ENCODE peak calls at places on chromosomes 11 and 22, in five cellular contexts. One of them, this sample, is unnamed.

GRCh38 chr11:501001-501682 is 5.9 kb downstream of the RNH1 start:
- DNase-seq in pancreas: no peak
- DNase-seq in RWPE1: no peak
- DNase-seq in keratinocyte: no peak
- DNase-seq in foreskin keratinocyte: no peak
- DNase-seq in this sample: peak

GRCh38 chr11:64598106-64598796 is 7.2 kb downstream of the SLC22A12 start:
- DNase-seq in RWPE1: no peak
- DNase-seq in pancreas: no peak
- DNase-seq in foreskin keratinocyte: no peak
- DNase-seq in keratinocyte: no peak
- DNase-seq in this sample: no peak

GRCh38 chr11:61701298-61701993 is 21.3 kb downstream of the DAGLA start:
- DNase-seq in foreskin keratinocyte: no peak
- DNase-seq in RWPE1: no peak
- DNase-seq in pancreas: no peak
- DNase-seq in keratinocyte: no peak
- DNase-seq in this sample: no peak

GRCh38 chr11:74307409-74307808 is 4.0 kb downstream of the P4HA3 start:
- DNase-seq in pancreas: no peak
- DNase-seq in keratinocyte: no peak
- DNase-seq in foreskin keratinocyte: no peak
- DNase-seq in RWPE1: no peak
- DNase-seq in this sample: no peak

GRCh38 chr22:38034278-38034882 is 22.8 kb upstream of the PICK1 start:
- DNase-seq in pancreas: peak
- DNase-seq in foreskin keratinocyte: peak
- DNase-seq in RWPE1: peak
- DNase-seq in keratinocyte: no peak
- DNase-seq in this sample: no peak

GRCh38 chr11:24286238-24286637 is 210.6 kb upstream of the LUZP2 start:
- DNase-seq in foreskin keratinocyte: no peak
- DNase-seq in pancreas: no peak
- DNase-seq in keratinocyte: no peak
- DNase-seq in RWPE1: no peak
- DNase-seq in this sample: no peak

GRCh38 chr11:129861702-129862107 is 33.7 kb downstream of the NFRKB start:
- DNase-seq in pancreas: peak
- DNase-seq in foreskin keratinocyte: peak
- DNase-seq in keratinocyte: peak
- DNase-seq in RWPE1: peak
- DNase-seq in this sample: no peak

GRCh38 chr22:37485006-37485713 is 1.0 kb downstream of the MFNG start:
- DNase-seq in pancreas: no peak
- DNase-seq in keratinocyte: no peak
- DNase-seq in RWPE1: no peak
- DNase-seq in foreskin keratinocyte: no peak
- DNase-seq in this sample: peak

GRCh38 chr11:2576116-2576515 is 123.7 kb downstream of the KCNQ1OT1 start:
- DNase-seq in keratinocyte: no peak
- DNase-seq in RWPE1: no peak
- DNase-seq in pancreas: no peak
- DNase-seq in foreskin keratinocyte: no peak
- DNase-seq in this sample: no peak

GRCh38 chr11:133833899-133834296 is 11.4 kb downstream of the SPATA19 start:
- DNase-seq in keratinocyte: no peak
- DNase-seq in foreskin keratinocyte: no peak
- DNase-seq in pancreas: no peak
- DNase-seq in RWPE1: no peak
- DNase-seq in this sample: no peak

GRCh38 chr11:30107899-30108298 is 91.1 kb upstream of the KCNA4 start:
- DNase-seq in pancreas: no peak
- DNase-seq in foreskin keratinocyte: peak
- DNase-seq in keratinocyte: no peak
- DNase-seq in RWPE1: peak
- DNase-seq in this sample: no peak

GRCh38 chr11:134119094-134119493 is 50.2 kb downstream of the JAM3 start:
- DNase-seq in foreskin keratinocyte: peak
- DNase-seq in keratinocyte: peak
- DNase-seq in RWPE1: peak
- DNase-seq in pancreas: no peak
- DNase-seq in this sample: no peak

GRCh38 chr11:119752324-119752723 is 23.3 kb upstream of the NECTIN1 start:
- DNase-seq in pancreas: no peak
- DNase-seq in keratinocyte: no peak
- DNase-seq in foreskin keratinocyte: peak
- DNase-seq in RWPE1: peak
- DNase-seq in this sample: no peak

GRCh38 chr11:746289-747175 is 732 bp upstream of the TALDO1 start:
- DNase-seq in foreskin keratinocyte: no peak
- DNase-seq in RWPE1: no peak
- DNase-seq in pancreas: peak
- DNase-seq in keratinocyte: no peak
- DNase-seq in this sample: no peak

DNA sequence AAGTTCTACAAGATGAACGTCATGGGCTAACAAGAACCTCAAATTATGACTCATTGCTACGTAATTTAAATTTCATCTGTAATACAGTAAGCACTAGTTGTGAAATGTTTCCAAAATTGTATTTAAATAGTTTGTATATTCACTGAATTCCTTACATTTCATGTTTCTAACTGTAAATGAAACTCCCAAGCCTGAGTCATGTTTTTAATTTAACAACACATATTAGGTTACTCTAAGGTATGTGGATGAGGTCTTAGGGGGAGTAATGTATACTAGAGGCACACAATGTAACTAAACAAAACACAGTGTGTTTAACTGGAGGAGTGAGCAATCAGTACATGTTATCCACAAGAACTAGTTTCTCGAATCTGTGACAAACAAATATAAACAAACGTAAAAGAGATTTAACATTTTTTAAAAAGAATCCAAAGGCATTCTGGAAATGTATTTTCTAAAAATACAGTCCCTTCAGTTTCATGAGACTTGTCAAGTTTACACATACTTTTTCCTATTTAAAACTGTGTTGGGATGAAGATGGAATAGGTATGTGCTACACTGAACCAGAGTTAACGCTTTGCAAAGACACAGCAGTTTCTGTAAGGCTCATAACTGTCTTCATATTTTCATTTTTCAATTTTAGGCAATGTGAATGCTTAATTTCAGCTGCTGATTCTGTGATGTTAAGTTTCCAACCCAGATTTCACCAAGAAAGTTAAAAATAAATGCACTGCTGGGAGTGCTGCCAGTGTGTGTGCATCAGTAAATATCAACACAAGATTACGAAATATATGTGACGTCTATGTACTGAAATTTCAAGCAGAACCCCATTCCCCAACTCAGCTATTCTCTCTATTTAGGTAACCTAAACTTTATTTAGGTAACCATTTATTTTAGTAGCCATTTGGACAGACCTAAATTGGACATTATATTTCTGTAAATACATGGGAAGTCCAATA is 52.6 kb downstream of the PITPNB start:
- DNase-seq in RWPE1: peak
- DNase-seq in foreskin keratinocyte: peak
- DNase-seq in keratinocyte: peak
- DNase-seq in pancreas: no peak
- DNase-seq in this sample: no peak
- TF ChIP-seq CTCF in RWPE1: no peak
- TF ChIP-seq CTCF in foreskin keratinocyte: no peak
- TF ChIP-seq CTCF in keratinocyte: no peak
- TF ChIP-seq CTCF in pancreas: no peak
- TF ChIP-seq CTCF in this sample: no peak

DNA sequence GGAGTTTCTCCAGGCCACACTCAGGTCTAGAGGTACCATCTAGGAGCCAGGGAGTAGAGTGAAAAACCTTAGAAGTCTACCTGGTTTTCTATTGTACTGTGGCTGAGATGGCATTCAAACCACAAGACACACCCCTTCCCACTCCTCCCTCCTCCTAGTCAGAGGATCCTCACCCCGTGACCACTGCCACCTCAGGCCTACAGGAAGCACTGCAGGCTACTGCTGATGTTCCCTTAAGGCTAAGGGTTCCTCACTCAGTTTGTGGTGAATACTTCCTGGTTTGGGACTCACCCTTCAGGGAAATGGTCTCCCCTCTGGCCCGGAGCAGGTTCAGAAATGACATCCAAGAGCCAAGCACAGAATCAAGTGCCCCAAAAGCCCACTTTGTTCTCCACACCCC is 1293.9 kb downstream of the JRKL start:
- DNase-seq in RWPE1: peak
- DNase-seq in foreskin keratinocyte: peak
- DNase-seq in pancreas: no peak
- DNase-seq in keratinocyte: no peak
- DNase-seq in this sample: no peak
- TF ChIP-seq CTCF in RWPE1: no peak
- TF ChIP-seq CTCF in foreskin keratinocyte: no peak
- TF ChIP-seq CTCF in pancreas: no peak
- TF ChIP-seq CTCF in keratinocyte: no peak
- TF ChIP-seq CTCF in this sample: no peak

GRCh38 chr11:75532200-75532972 is 6.6 kb upstream of the GDPD5 start:
- DNase-seq in keratinocyte: no peak
- DNase-seq in foreskin keratinocyte: no peak
- DNase-seq in RWPE1: peak
- DNase-seq in pancreas: peak
- DNase-seq in this sample: peak
- TF ChIP-seq CTCF in keratinocyte: peak
- TF ChIP-seq CTCF in foreskin keratinocyte: peak
- TF ChIP-seq CTCF in RWPE1: peak
- TF ChIP-seq CTCF in pancreas: peak
- TF ChIP-seq CTCF in this sample: peak

DNA sequence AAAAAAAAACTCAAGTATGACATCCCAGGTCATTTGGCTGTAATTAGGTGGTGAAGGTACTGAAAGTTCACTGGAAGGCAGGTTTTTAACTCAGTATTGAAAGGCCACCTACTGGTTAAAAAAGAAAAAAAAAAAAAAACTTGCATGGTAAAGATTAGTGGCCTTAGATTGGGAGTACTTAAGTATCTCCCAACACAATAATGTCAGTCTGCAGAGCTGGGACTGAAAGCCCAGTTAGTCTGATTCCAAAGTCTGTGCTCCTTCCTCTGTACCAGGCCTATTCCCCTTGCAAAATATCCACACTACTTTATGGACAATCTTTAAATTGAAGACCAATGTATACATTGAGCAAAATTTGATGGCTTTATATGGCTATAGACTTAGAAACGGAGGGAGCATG is 85.5 kb downstream of the NOX4 start:
- DNase-seq in pancreas: no peak
- DNase-seq in RWPE1: peak
- DNase-seq in keratinocyte: no peak
- DNase-seq in foreskin keratinocyte: peak
- DNase-seq in this sample: no peak
- TF ChIP-seq CTCF in pancreas: no peak
- TF ChIP-seq CTCF in RWPE1: peak
- TF ChIP-seq CTCF in keratinocyte: peak
- TF ChIP-seq CTCF in foreskin keratinocyte: peak
- TF ChIP-seq CTCF in this sample: no peak

GRCh38 chr11:43823316-43823715 is 57.3 kb upstream of the ALKBH3 start:
- DNase-seq in RWPE1: no peak
- DNase-seq in keratinocyte: no peak
- DNase-seq in foreskin keratinocyte: no peak
- DNase-seq in pancreas: no peak
- DNase-seq in this sample: no peak

GRCh38 chr11:43818220-43818619 is 62.4 kb upstream of the ALKBH3 start:
- DNase-seq in pancreas: no peak
- DNase-seq in RWPE1: peak
- DNase-seq in keratinocyte: peak
- DNase-seq in foreskin keratinocyte: peak
- DNase-seq in this sample: no peak

GRCh38 chr11:43825217-43825816 is 55.3 kb upstream of the ALKBH3 start:
- DNase-seq in keratinocyte: no peak
- DNase-seq in pancreas: no peak
- DNase-seq in RWPE1: peak
- DNase-seq in foreskin keratinocyte: no peak
- DNase-seq in this sample: no peak

GRCh38 chr11:43823851-43824250 is 56.8 kb upstream of the ALKBH3 start:
- DNase-seq in RWPE1: no peak
- DNase-seq in keratinocyte: no peak
- DNase-seq in foreskin keratinocyte: no peak
- DNase-seq in pancreas: no peak
- DNase-seq in this sample: no peak

DNA sequence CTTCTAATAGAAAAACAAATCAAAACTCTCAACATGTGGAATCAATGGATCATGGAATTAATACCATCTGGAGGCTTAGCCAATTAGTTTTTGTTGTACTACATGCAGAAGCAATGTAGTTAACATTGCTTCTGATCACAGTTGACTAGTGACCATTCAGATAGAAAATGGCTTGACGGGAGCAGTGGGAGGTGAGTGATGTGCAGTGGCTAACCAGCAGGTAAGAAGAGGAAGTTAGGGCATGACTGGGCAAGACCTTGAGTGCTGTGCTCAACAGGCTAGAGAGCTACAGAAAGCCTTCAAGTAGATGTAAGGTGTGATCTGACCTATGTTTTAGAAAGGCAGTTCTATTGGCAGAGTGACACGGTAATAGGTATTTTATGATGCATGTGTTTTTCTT is 60.7 kb upstream of the ALKBH3 start:
- DNase-seq in foreskin keratinocyte: peak
- DNase-seq in keratinocyte: peak
- DNase-seq in RWPE1: no peak
- DNase-seq in pancreas: no peak
- DNase-seq in this sample: no peak
- TF ChIP-seq CTCF in foreskin keratinocyte: no peak
- TF ChIP-seq CTCF in keratinocyte: no peak
- TF ChIP-seq CTCF in RWPE1: no peak
- TF ChIP-seq CTCF in pancreas: no peak
- TF ChIP-seq CTCF in this sample: no peak

GRCh38 chr11:25733777-25734176 is 598.2 kb upstream of the ANO3 start:
- DNase-seq in keratinocyte: no peak
- DNase-seq in RWPE1: no peak
- DNase-seq in pancreas: no peak
- DNase-seq in foreskin keratinocyte: no peak
- DNase-seq in this sample: no peak
- TF ChIP-seq CTCF in keratinocyte: peak
- TF ChIP-seq CTCF in RWPE1: no peak
- TF ChIP-seq CTCF in pancreas: peak
- TF ChIP-seq CTCF in foreskin keratinocyte: peak
- TF ChIP-seq CTCF in this sample: no peak

DNA sequence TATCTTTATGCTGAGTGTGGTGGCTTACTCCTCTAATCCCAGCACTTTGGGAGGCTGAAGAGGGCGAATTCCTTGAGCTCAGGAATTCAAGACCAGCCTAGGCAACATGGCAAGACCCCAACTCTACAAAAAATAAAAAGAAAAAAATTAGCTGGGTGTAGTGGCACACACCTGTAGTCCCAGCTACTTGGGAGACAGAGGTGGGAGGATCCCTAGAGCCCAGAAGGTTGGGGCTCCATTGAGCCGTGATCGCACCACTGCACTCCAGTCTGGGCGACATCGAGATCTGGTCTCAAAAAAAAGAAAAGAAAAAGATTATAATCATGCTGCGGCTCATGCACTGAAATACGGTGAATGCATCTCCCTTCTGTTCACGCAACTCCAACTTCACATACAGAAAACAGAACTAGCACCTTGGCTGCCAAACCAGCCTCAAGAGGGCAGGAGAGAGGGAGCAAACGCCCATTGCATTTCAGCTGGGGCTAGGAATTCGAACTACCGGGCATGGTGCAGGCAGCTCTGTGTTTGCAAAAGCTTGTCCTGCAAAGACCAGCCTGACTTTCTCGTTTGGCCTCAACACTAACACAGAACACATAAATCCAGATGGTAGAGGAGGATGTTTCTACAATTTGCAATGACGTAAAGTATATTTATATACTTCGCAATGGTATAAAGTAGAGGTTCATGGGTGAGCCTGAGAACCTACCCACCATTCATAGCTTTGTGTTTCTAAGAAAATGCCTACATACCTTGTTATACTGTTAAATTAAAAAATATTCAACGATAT is 6.3 kb upstream of the SYNGR1 start:
- DNase-seq in keratinocyte: no peak
- DNase-seq in pancreas: peak
- DNase-seq in RWPE1: peak
- DNase-seq in foreskin keratinocyte: peak
- DNase-seq in this sample: peak
- TF ChIP-seq CTCF in keratinocyte: peak
- TF ChIP-seq CTCF in pancreas: peak
- TF ChIP-seq CTCF in RWPE1: peak
- TF ChIP-seq CTCF in foreskin keratinocyte: peak
- TF ChIP-seq CTCF in this sample: peak